ENCODE peak calls at places on chromosomes 6 and 20, in eight cellular contexts. M, V, R, H, W, L, B and U are unnamed samples.

GRCh38 chr6:90918361-90918760 is 331.5 kb upstream of the MAP3K7 start:
- DNase-seq in M (no peak), V (no peak), R (no peak), H (no peak), W (no peak), L (no peak), B (no peak), U (no peak)

GRCh38 chr6:87789198-87789899 is 87.3 kb upstream of the AKIRIN2 start:
- DNase-seq in M (no peak), V (peak), R (no peak), H (no peak), W (peak), L (no peak), B (no peak), U (no peak)

GRCh38 chr20:64176548-64177419 is 12.5 kb downstream of the MYT1 start:
- DNase-seq in M (no peak), V (no peak), R (no peak), H (no peak), W (no peak), L (no peak), B (no peak), U (no peak)

GRCh38 chr6:12363651-12364381 is 73.7 kb downstream of the EDN1 start:
- DNase-seq in M (no peak), V (no peak), R (peak), H (no peak), W (peak), L (no peak), B (no peak), U (no peak)

GRCh38 chr6:73579851-73580246 is 59.0 kb upstream of the EEF1A1 start:
- DNase-seq in M (no peak), V (peak), R (peak), H (no peak), W (peak), L (no peak), B (peak), U (no peak)

GRCh38 chr6:155141512-155141911 is 122.3 kb upstream of the CLDN20 start:
- DNase-seq in M (no peak), V (no peak), R (no peak), H (no peak), W (no peak), L (no peak), B (no peak), U (no peak)

GRCh38 chr6:24738732-24739131 is 19.8 kb upstream of the C6orf62 start:
- DNase-seq in M (no peak), V (no peak), R (no peak), H (no peak), W (no peak), L (no peak), B (no peak), U (no peak)

GRCh38 chr6:104969108-104969507 is 12.2 kb downstream of the LIN28B start:
- DNase-seq in M (peak), V (no peak), R (no peak), H (no peak), W (no peak), L (no peak), B (no peak), U (no peak)

GRCh38 chr6:1986454-1987243 is 258.8 kb downstream of the GMDS start:
- DNase-seq in M (no peak), V (peak), R (no peak), H (no peak), W (no peak), L (no peak), B (no peak), U (no peak)

GRCh38 chr6:113649276-113649675 is 207.9 kb upstream of the MARCKS start:
- DNase-seq in M (no peak), V (no peak), R (no peak), H (no peak), W (no peak), L (no peak), B (no peak), U (no peak)

GRCh38 chr20:49868964-49869363 is 46.4 kb downstream of the SPATA2 start:
- DNase-seq in M (no peak), V (no peak), R (no peak), H (no peak), W (no peak), L (no peak), B (no peak), U (no peak)

GRCh38 chr6:70708448-70708847 is 40.8 kb downstream of the SMAP1 start:
- DNase-seq in M (no peak), V (no peak), R (no peak), H (no peak), W (no peak), L (no peak), B (no peak), U (no peak)